ENCODE peak calls at places on chromosomes 4 and X, in six cellular contexts. One of them, this sample, is unnamed.

GRCh38 chrX:41333744-41333993 is 293 bp upstream of the DDX3X start:
- DNase-seq in GM23248: peak; percentile 86
- DNase-seq in GM23338: peak; percentile 72
- DNase-seq in neural progenitor cell: peak; percentile 90
- DNase-seq in SK-N-SH: no peak
- DNase-seq in MM.1S: peak; percentile 85
- DNase-seq in this sample: peak; percentile 63

GRCh38 chr4:146237092-146237491 is 22.8 kb downstream of the REELD1 start:
- DNase-seq in GM23248: no peak
- DNase-seq in GM23338: no peak
- DNase-seq in neural progenitor cell: no peak
- DNase-seq in SK-N-SH: peak; percentile 78
- DNase-seq in MM.1S: no peak
- DNase-seq in this sample: no peak

GRCh38 chr4:128974203-128974602 is 119.1 kb downstream of the SCLT1 start:
- DNase-seq in GM23248: no peak
- DNase-seq in GM23338: no peak
- DNase-seq in neural progenitor cell: no peak
- DNase-seq in SK-N-SH: peak; percentile 44
- DNase-seq in MM.1S: no peak
- DNase-seq in this sample: no peak

GRCh38 chr4:122921971-122922876 is at the start of gene NUDT6:
- DNase-seq in GM23248: peak; percentile 83
- DNase-seq in GM23338: peak; percentile 86
- DNase-seq in neural progenitor cell: peak; percentile 88
- DNase-seq in SK-N-SH: peak; percentile 79
- DNase-seq in MM.1S: peak; percentile 73
- DNase-seq in this sample: peak; percentile 51

GRCh38 chrX:38754102-38754790 is 47.0 kb upstream of the MID1IP1 start:
- DNase-seq in GM23248: peak; percentile 61
- DNase-seq in GM23338: peak; percentile 53
- DNase-seq in neural progenitor cell: peak; percentile 46
- DNase-seq in SK-N-SH: peak; percentile 47
- DNase-seq in MM.1S: peak; percentile 48
- DNase-seq in this sample: no peak

GRCh38 chrX:9494806-9495205 is 29.9 kb downstream of the TBL1X start:
- DNase-seq in GM23248: peak; percentile 51
- DNase-seq in GM23338: no peak
- DNase-seq in neural progenitor cell: no peak
- DNase-seq in SK-N-SH: no peak
- DNase-seq in MM.1S: no peak
- DNase-seq in this sample: no peak

GRCh38 chrX:130086414-130087207 is 23.7 kb downstream of the ELF4 start:
- DNase-seq in GM23248: no peak
- DNase-seq in GM23338: no peak
- DNase-seq in neural progenitor cell: no peak
- DNase-seq in SK-N-SH: no peak
- DNase-seq in MM.1S: no peak
- DNase-seq in this sample: no peak

GRCh38 chr4:121050251-121050650 is 22.1 kb downstream of the NDNF start:
- DNase-seq in GM23248: peak; percentile 26
- DNase-seq in GM23338: peak; percentile 22
- DNase-seq in neural progenitor cell: no peak
- DNase-seq in SK-N-SH: no peak
- DNase-seq in MM.1S: peak; percentile 58
- DNase-seq in this sample: no peak

GRCh38 chrX:118727686-118728339 is 407 bp downstream of the IL13RA1 start:
- DNase-seq in GM23248: peak; percentile 50
- DNase-seq in GM23338: no peak
- DNase-seq in neural progenitor cell: peak; percentile 29
- DNase-seq in SK-N-SH: no peak
- DNase-seq in MM.1S: no peak
- DNase-seq in this sample: peak; percentile 37

GRCh38 chr4:122803788-122804208 is 22.8 kb upstream of the FGF2 start:
- DNase-seq in GM23248: no peak
- DNase-seq in GM23338: no peak
- DNase-seq in neural progenitor cell: no peak
- DNase-seq in SK-N-SH: no peak
- DNase-seq in MM.1S: no peak
- DNase-seq in this sample: no peak

GRCh38 chr4:1981251-1982055 is 27.3 kb downstream of the NELFA start:
- DNase-seq in GM23248: peak; percentile 30
- DNase-seq in GM23338: peak; percentile 64
- DNase-seq in neural progenitor cell: peak; percentile 63
- DNase-seq in SK-N-SH: peak; percentile 67
- DNase-seq in MM.1S: no peak
- DNase-seq in this sample: no peak
- H3F3A ChIP-seq in GM23248: peaks cover 11% of the 10 kb centered on the region
- H3F3A ChIP-seq in GM23338: peaks cover 8% of the 10 kb centered on the region
- H3F3A ChIP-seq in neural progenitor cell: peaks cover 49% of the 10 kb centered on the region
- H3F3A ChIP-seq in SK-N-SH: peaks cover 32% of the 10 kb centered on the region
- H3F3A ChIP-seq in MM.1S: peaks cover 5% of the 10 kb centered on the region
- H3F3A ChIP-seq in this sample: peaks cover 43% of the 10 kb centered on the region

GRCh38 chr4:54061873-54062272 is 2.5 kb downstream of the CHIC2 start:
- DNase-seq in GM23248: no peak
- DNase-seq in GM23338: no peak
- DNase-seq in neural progenitor cell: no peak
- DNase-seq in SK-N-SH: no peak
- DNase-seq in MM.1S: no peak
- DNase-seq in this sample: no peak

GRCh38 chr4:54063737-54064316 is 578 bp downstream of the CHIC2 start:
- DNase-seq in GM23248: peak; percentile 49
- DNase-seq in GM23338: peak; percentile 48
- DNase-seq in neural progenitor cell: peak; percentile 39
- DNase-seq in SK-N-SH: peak; percentile 47
- DNase-seq in MM.1S: peak; percentile 31
- DNase-seq in this sample: no peak

GRCh38 chr4:54064317-54065275 is at the start of gene CHIC2:
- DNase-seq in GM23248: peak; percentile 98
- DNase-seq in GM23338: peak; percentile 96
- DNase-seq in neural progenitor cell: peak; percentile 96
- DNase-seq in SK-N-SH: peak; percentile 97
- DNase-seq in MM.1S: peak; percentile 97
- DNase-seq in this sample: peak; percentile 88

GRCh38 chr4:54062392-54062791 is 2.0 kb downstream of the CHIC2 start:
- DNase-seq in GM23248: no peak
- DNase-seq in GM23338: no peak
- DNase-seq in neural progenitor cell: no peak
- DNase-seq in SK-N-SH: no peak
- DNase-seq in MM.1S: no peak
- DNase-seq in this sample: no peak

GRCh38 chr4:54063224-54063623 is 1.2 kb downstream of the CHIC2 start:
- DNase-seq in GM23248: peak; percentile 81
- DNase-seq in GM23338: no peak
- DNase-seq in neural progenitor cell: no peak
- DNase-seq in SK-N-SH: no peak
- DNase-seq in MM.1S: no peak
- DNase-seq in this sample: no peak
- H3F3A ChIP-seq in GM23248: peaks cover 45% of the 10 kb centered on the region
- H3F3A ChIP-seq in GM23338: no peaks in the 10 kb centered on the region
- H3F3A ChIP-seq in neural progenitor cell: peaks cover 3% of the 10 kb centered on the region
- H3F3A ChIP-seq in SK-N-SH: peaks cover 39% of the 10 kb centered on the region
- H3F3A ChIP-seq in MM.1S: no peaks in the 10 kb centered on the region
- H3F3A ChIP-seq in this sample: peaks cover 15% of the 10 kb centered on the region

DNA sequence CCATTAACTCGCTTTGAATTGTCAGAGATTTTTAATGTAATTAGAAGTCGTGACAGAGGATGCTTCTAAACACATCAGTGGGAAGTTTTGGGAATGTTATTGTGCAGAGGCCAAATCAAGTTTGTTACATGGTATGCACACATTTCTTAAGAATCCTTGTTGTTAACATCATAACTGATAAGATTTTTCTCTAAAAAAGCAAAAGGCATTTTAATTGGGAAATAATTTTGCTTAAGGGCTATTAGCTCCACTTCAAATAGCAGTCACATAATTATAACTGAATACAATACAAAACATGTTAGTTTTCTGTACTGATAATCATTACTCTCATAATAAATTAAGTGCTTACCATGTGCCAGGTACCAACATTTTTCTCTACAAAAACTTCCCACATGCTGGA is 90.7 kb upstream of the MYOZ2 start:
- DNase-seq in GM23248: no peak
- DNase-seq in GM23338: no peak
- DNase-seq in neural progenitor cell: no peak
- DNase-seq in SK-N-SH: no peak
- DNase-seq in MM.1S: no peak
- DNase-seq in this sample: no peak
- H3F3A ChIP-seq in GM23248: peaks cover 18% of the 10 kb centered on the region
- H3F3A ChIP-seq in GM23338: no peaks in the 10 kb centered on the region
- H3F3A ChIP-seq in neural progenitor cell: peaks cover 12% of the 10 kb centered on the region
- H3F3A ChIP-seq in SK-N-SH: peaks cover 22% of the 10 kb centered on the region
- H3F3A ChIP-seq in MM.1S: no peaks in the 10 kb centered on the region
- H3F3A ChIP-seq in this sample: no peaks in the 10 kb centered on the region

GRCh38 chr4:153589703-153590595 is 94.1 kb upstream of the TLR2 start:
- DNase-seq in GM23248: no peak
- DNase-seq in GM23338: no peak
- DNase-seq in neural progenitor cell: no peak
- DNase-seq in SK-N-SH: no peak
- DNase-seq in MM.1S: no peak
- DNase-seq in this sample: no peak
- H3F3A ChIP-seq in GM23248: no peaks in the 10 kb centered on the region
- H3F3A ChIP-seq in GM23338: no peaks in the 10 kb centered on the region
- H3F3A ChIP-seq in neural progenitor cell: no peaks in the 10 kb centered on the region
- H3F3A ChIP-seq in SK-N-SH: peaks cover 3% of the 10 kb centered on the region
- H3F3A ChIP-seq in MM.1S: no peaks in the 10 kb centered on the region
- H3F3A ChIP-seq in this sample: no peaks in the 10 kb centered on the region

This sample was measured in PC-9.